ENCODE peak calls at places on chromosome 16, in ten cellular contexts. One of them, this sample, is unnamed.

GRCh38 chr16:9049241-9049640 is 42.2 kb upstream of the HAPSTR1 start:
- DNase-seq in endodermal cell: no peak
- DNase-seq in pancreas: no peak
- DNase-seq in tibial artery: no peak
- DNase-seq in upper lobe of left lung: no peak
- DNase-seq in heart left ventricle: no peak
- DNase-seq in IMR-90: peak; percentile 97
- DNase-seq in testis: no peak
- DNase-seq in Peyer's patch: no peak
- DNase-seq in lung: no peak
- DNase-seq in this sample: no peak

GRCh38 chr16:12289175-12290063 is 312.9 kb downstream of the SNX29 start:
- DNase-seq in upper lobe of left lung: peak; percentile 45
- DNase-seq in testis: no peak
- DNase-seq in pancreas: no peak
- DNase-seq in tibial artery: no peak
- DNase-seq in Peyer's patch: peak; percentile 76
- DNase-seq in lung: peak; percentile 32
- DNase-seq in endodermal cell: no peak
- DNase-seq in heart left ventricle: no peak
- DNase-seq in IMR-90: no peak
- DNase-seq in this sample: no peak

GRCh38 chr16:67283039-67283825 is 3.9 kb downstream of the PLEKHG4 start:
- DNase-seq in Peyer's patch: no peak
- DNase-seq in lung: no peak
- DNase-seq in tibial artery: no peak
- DNase-seq in heart left ventricle: no peak
- DNase-seq in upper lobe of left lung: no peak
- DNase-seq in testis: no peak
- DNase-seq in IMR-90: peak; percentile 44
- DNase-seq in pancreas: peak; percentile 7
- DNase-seq in endodermal cell: no peak
- DNase-seq in this sample: no peak

GRCh38 chr16:79868841-79869240 is 268.3 kb upstream of the MAF start:
- DNase-seq in upper lobe of left lung: no peak
- DNase-seq in endodermal cell: no peak
- DNase-seq in Peyer's patch: no peak
- DNase-seq in lung: no peak
- DNase-seq in heart left ventricle: no peak
- DNase-seq in tibial artery: no peak
- DNase-seq in pancreas: no peak
- DNase-seq in testis: no peak
- DNase-seq in IMR-90: no peak
- DNase-seq in this sample: no peak

GRCh38 chr16:23124315-23124714 is 24.9 kb downstream of the USP31 start:
- DNase-seq in endodermal cell: no peak
- DNase-seq in heart left ventricle: no peak
- DNase-seq in upper lobe of left lung: no peak
- DNase-seq in Peyer's patch: no peak
- DNase-seq in lung: no peak
- DNase-seq in tibial artery: no peak
- DNase-seq in testis: no peak
- DNase-seq in IMR-90: peak; percentile 83
- DNase-seq in pancreas: no peak
- DNase-seq in this sample: no peak

GRCh38 chr16:50474138-50474537 is 74.1 kb upstream of the NKD1 start:
- DNase-seq in lung: no peak
- DNase-seq in upper lobe of left lung: no peak
- DNase-seq in IMR-90: no peak
- DNase-seq in pancreas: no peak
- DNase-seq in testis: no peak
- DNase-seq in tibial artery: no peak
- DNase-seq in endodermal cell: no peak
- DNase-seq in Peyer's patch: no peak
- DNase-seq in heart left ventricle: no peak
- DNase-seq in this sample: no peak

GRCh38 chr16:25413133-25413532 is 155.5 kb upstream of the ZKSCAN2 start:
- DNase-seq in upper lobe of left lung: no peak
- DNase-seq in testis: no peak
- DNase-seq in tibial artery: no peak
- DNase-seq in pancreas: no peak
- DNase-seq in lung: no peak
- DNase-seq in Peyer's patch: no peak
- DNase-seq in heart left ventricle: no peak
- DNase-seq in endodermal cell: no peak
- DNase-seq in IMR-90: no peak
- DNase-seq in this sample: no peak

GRCh38 chr16:20906225-20906870 is 5.8 kb downstream of the LYRM1 start:
- DNase-seq in upper lobe of left lung: no peak
- DNase-seq in testis: no peak
- DNase-seq in tibial artery: no peak
- DNase-seq in endodermal cell: no peak
- DNase-seq in IMR-90: peak; percentile 85
- DNase-seq in heart left ventricle: no peak
- DNase-seq in Peyer's patch: no peak
- DNase-seq in pancreas: no peak
- DNase-seq in lung: no peak
- DNase-seq in this sample: no peak

GRCh38 chr16:72877374-72878028 is 170.4 kb downstream of the ZFHX3 start:
- DNase-seq in upper lobe of left lung: no peak
- DNase-seq in endodermal cell: peak; percentile 60
- DNase-seq in tibial artery: no peak
- DNase-seq in Peyer's patch: no peak
- DNase-seq in heart left ventricle: no peak
- DNase-seq in testis: no peak
- DNase-seq in pancreas: no peak
- DNase-seq in lung: no peak
- DNase-seq in IMR-90: peak; percentile 88
- DNase-seq in this sample: no peak

GRCh38 chr16:3187798-3188674 is at the start of gene OR1F1:
- DNase-seq in pancreas: no peak
- DNase-seq in tibial artery: no peak
- DNase-seq in upper lobe of left lung: no peak
- DNase-seq in heart left ventricle: no peak
- DNase-seq in testis: no peak
- DNase-seq in Peyer's patch: peak; percentile 62
- DNase-seq in IMR-90: peak; percentile 80
- DNase-seq in lung: no peak
- DNase-seq in endodermal cell: peak; percentile 88
- DNase-seq in this sample: peak; percentile 76

GRCh38 chr16:3186946-3187690 is 886 bp upstream of the OR1F1 start:
- DNase-seq in IMR-90: no peak
- DNase-seq in tibial artery: no peak
- DNase-seq in endodermal cell: peak; percentile 53
- DNase-seq in pancreas: no peak
- DNase-seq in heart left ventricle: no peak
- DNase-seq in testis: no peak
- DNase-seq in lung: no peak
- DNase-seq in Peyer's patch: no peak
- DNase-seq in upper lobe of left lung: no peak
- DNase-seq in this sample: no peak

GRCh38 chr16:3188925-3189825 is 1.2 kb downstream of the OR1F1 start:
- DNase-seq in endodermal cell: peak; percentile 93
- DNase-seq in heart left ventricle: no peak
- DNase-seq in Peyer's patch: no peak
- DNase-seq in lung: no peak
- DNase-seq in testis: no peak
- DNase-seq in tibial artery: no peak
- DNase-seq in IMR-90: peak; percentile 59
- DNase-seq in upper lobe of left lung: no peak
- DNase-seq in pancreas: no peak
- DNase-seq in this sample: peak; percentile 89

GRCh38 chr16:3189869-3190268 is 1.9 kb downstream of the OR1F1 start:
- DNase-seq in upper lobe of left lung: no peak
- DNase-seq in lung: no peak
- DNase-seq in pancreas: no peak
- DNase-seq in IMR-90: no peak
- DNase-seq in tibial artery: no peak
- DNase-seq in testis: no peak
- DNase-seq in Peyer's patch: no peak
- DNase-seq in endodermal cell: peak; percentile 56
- DNase-seq in heart left ventricle: no peak
- DNase-seq in this sample: no peak

GRCh38 chr16:3188675-3188924 is 596 bp downstream of the OR1F1 start:
- DNase-seq in tibial artery: no peak
- DNase-seq in lung: no peak
- DNase-seq in testis: no peak
- DNase-seq in Peyer's patch: no peak
- DNase-seq in heart left ventricle: no peak
- DNase-seq in pancreas: no peak
- DNase-seq in upper lobe of left lung: no peak
- DNase-seq in IMR-90: no peak
- DNase-seq in endodermal cell: no peak
- DNase-seq in this sample: no peak
- H3K4me3 ChIP-seq in tibial artery: no peak overlapping the region
- H3K4me3 ChIP-seq in lung: no peak overlapping the region
- H3K4me3 ChIP-seq in testis: no peak overlapping the region
- H3K4me3 ChIP-seq in Peyer's patch: peak overlapping the region; percentile 14
- H3K4me3 ChIP-seq in heart left ventricle: no peak overlapping the region
- H3K4me3 ChIP-seq in pancreas: peak overlapping the region; percentile 4
- H3K4me3 ChIP-seq in upper lobe of left lung: no peak overlapping the region
- H3K4me3 ChIP-seq in IMR-90: peak overlapping the region; percentile 58
- H3K4me3 ChIP-seq in endodermal cell: peak overlapping the region; percentile 88
- H3K4me3 ChIP-seq in this sample: peak overlapping the region; percentile 67

GRCh38 chr16:1275791-1276579 is 20.1 kb downstream of the TPSD1 start:
- DNase-seq in lung: no peak
- DNase-seq in testis: no peak
- DNase-seq in upper lobe of left lung: no peak
- DNase-seq in tibial artery: no peak
- DNase-seq in endodermal cell: no peak
- DNase-seq in pancreas: no peak
- DNase-seq in heart left ventricle: no peak
- DNase-seq in Peyer's patch: no peak
- DNase-seq in IMR-90: no peak
- DNase-seq in this sample: no peak

GRCh38 chr16:1271380-1271749 is 15.5 kb downstream of the TPSD1 start:
- DNase-seq in Peyer's patch: no peak
- DNase-seq in tibial artery: no peak
- DNase-seq in endodermal cell: no peak
- DNase-seq in IMR-90: no peak
- DNase-seq in lung: no peak
- DNase-seq in pancreas: no peak
- DNase-seq in testis: no peak
- DNase-seq in upper lobe of left lung: no peak
- DNase-seq in heart left ventricle: no peak
- DNase-seq in this sample: no peak

GRCh38 chr16:1272453-1273198 is 16.8 kb downstream of the TPSD1 start:
- DNase-seq in testis: no peak
- DNase-seq in heart left ventricle: no peak
- DNase-seq in pancreas: no peak
- DNase-seq in lung: no peak
- DNase-seq in upper lobe of left lung: no peak
- DNase-seq in endodermal cell: no peak
- DNase-seq in tibial artery: no peak
- DNase-seq in IMR-90: no peak
- DNase-seq in Peyer's patch: no peak
- DNase-seq in this sample: no peak

GRCh38 chr16:1276580-1276878 is 20.7 kb downstream of the TPSD1 start:
- DNase-seq in testis: no peak
- DNase-seq in pancreas: no peak
- DNase-seq in heart left ventricle: no peak
- DNase-seq in Peyer's patch: no peak
- DNase-seq in endodermal cell: no peak
- DNase-seq in lung: no peak
- DNase-seq in IMR-90: no peak
- DNase-seq in upper lobe of left lung: no peak
- DNase-seq in tibial artery: no peak
- DNase-seq in this sample: no peak

GRCh38 chr16:1273816-1274215 is 17.9 kb downstream of the TPSD1 start:
- DNase-seq in endodermal cell: no peak
- DNase-seq in tibial artery: no peak
- DNase-seq in IMR-90: no peak
- DNase-seq in upper lobe of left lung: no peak
- DNase-seq in lung: no peak
- DNase-seq in testis: no peak
- DNase-seq in Peyer's patch: no peak
- DNase-seq in heart left ventricle: no peak
- DNase-seq in pancreas: no peak
- DNase-seq in this sample: no peak
- H3K36me3 ChIP-seq in endodermal cell: no peaks in the 10 kb centered on the region
- H3K36me3 ChIP-seq in tibial artery: no peaks in the 10 kb centered on the region
- H3K36me3 ChIP-seq in IMR-90: no peaks in the 10 kb centered on the region
- H3K36me3 ChIP-seq in upper lobe of left lung: no peaks in the 10 kb centered on the region
- H3K36me3 ChIP-seq in lung: no peaks in the 10 kb centered on the region
- H3K36me3 ChIP-seq in testis: no peaks in the 10 kb centered on the region
- H3K36me3 ChIP-seq in Peyer's patch: no peaks in the 10 kb centered on the region
- H3K36me3 ChIP-seq in heart left ventricle: no peaks in the 10 kb centered on the region
- H3K36me3 ChIP-seq in pancreas: no peaks in the 10 kb centered on the region
- H3K36me3 ChIP-seq in this sample: no peaks in the 10 kb centered on the region

DNA sequence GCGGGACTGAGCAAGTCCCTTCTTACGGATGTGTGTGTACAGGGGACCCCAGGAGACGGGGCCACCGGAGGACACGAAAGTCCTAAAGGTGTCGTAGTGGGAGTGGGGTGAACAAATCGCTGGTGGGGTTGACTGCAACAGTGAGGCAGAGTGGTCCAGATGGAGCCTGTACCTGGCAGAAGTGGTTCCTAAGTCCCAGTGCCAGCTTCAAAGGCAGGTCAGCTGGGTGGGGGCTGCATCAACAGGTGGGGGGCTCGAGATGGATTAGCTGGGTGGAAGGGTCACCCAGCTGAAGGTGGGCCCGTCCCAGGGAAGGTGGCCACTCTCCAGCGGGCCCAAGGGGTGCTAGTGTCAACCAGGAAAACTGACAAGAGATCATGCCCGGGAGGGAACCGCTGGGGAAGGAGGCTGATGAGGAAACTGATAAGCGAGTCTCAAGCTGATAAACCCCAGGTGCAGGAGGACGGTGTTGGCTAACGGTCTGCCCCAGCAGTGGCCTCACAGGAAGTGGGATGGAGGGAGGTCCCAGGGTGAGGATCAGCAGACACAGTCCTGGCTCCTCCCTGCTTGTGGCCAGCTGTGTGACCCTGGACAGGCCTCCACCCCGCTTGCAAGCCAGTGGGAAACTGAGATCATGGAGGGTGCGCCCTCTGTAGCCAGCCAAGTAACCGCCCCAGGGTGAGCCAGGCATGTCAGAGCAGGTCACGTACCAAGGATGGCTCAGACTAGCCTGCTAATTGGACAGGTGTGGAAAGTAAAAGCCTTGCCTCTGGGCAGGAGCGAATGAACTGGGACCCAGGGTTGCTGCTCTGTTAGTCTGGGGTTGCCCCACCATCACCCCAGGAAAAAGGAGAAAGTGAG is 1.0 kb downstream of the ORAI3 start:
- DNase-seq in pancreas: peak; percentile 74
- DNase-seq in endodermal cell: peak; percentile 90
- DNase-seq in lung: peak; percentile 80
- DNase-seq in Peyer's patch: peak; percentile 90
- DNase-seq in heart left ventricle: peak; percentile 86
- DNase-seq in IMR-90: peak; percentile 80
- DNase-seq in upper lobe of left lung: peak; percentile 91
- DNase-seq in tibial artery: peak; percentile 94
- DNase-seq in testis: peak; percentile 94
- DNase-seq in this sample: peak; percentile 72
- TF ChIP-seq CTCF in pancreas: no peak
- TF ChIP-seq CTCF in endodermal cell: peak; percentile 36
- TF ChIP-seq CTCF in lung: no peak
- TF ChIP-seq CTCF in Peyer's patch: no peak
- TF ChIP-seq CTCF in heart left ventricle: no peak
- TF ChIP-seq CTCF in IMR-90: no peak
- TF ChIP-seq CTCF in upper lobe of left lung: no peak
- TF ChIP-seq CTCF in tibial artery: no peak
- TF ChIP-seq CTCF in testis: no peak
- TF ChIP-seq CTCF in this sample: peak; percentile 54

GRCh38 chr16:85279402-85279801 is 167.1 kb upstream of the CIBAR2 start:
- DNase-seq in lung: no peak
- DNase-seq in IMR-90: no peak
- DNase-seq in testis: no peak
- DNase-seq in Peyer's patch: no peak
- DNase-seq in tibial artery: no peak
- DNase-seq in endodermal cell: no peak
- DNase-seq in upper lobe of left lung: no peak
- DNase-seq in heart left ventricle: no peak
- DNase-seq in pancreas: no peak
- DNase-seq in this sample: no peak
- H3K4me3 ChIP-seq in lung: no peak overlapping the region
- H3K4me3 ChIP-seq in IMR-90: no peak overlapping the region
- H3K4me3 ChIP-seq in testis: no peak overlapping the region
- H3K4me3 ChIP-seq in Peyer's patch: no peak overlapping the region
- H3K4me3 ChIP-seq in tibial artery: no peak overlapping the region
- H3K4me3 ChIP-seq in endodermal cell: no peak overlapping the region
- H3K4me3 ChIP-seq in upper lobe of left lung: no peak overlapping the region
- H3K4me3 ChIP-seq in heart left ventricle: no peak overlapping the region
- H3K4me3 ChIP-seq in pancreas: no peak overlapping the region
- H3K4me3 ChIP-seq in this sample: no peak overlapping the region

This sample was measured in GM06990.